ENCODE peak calls at places on chromosomes 2 and 18, in seven cellular contexts. D is Caco-2; L is naive thymus-derived CD4-positive, alpha-beta T cell; B is aorta; K is mesenchymal stem cell; R is fibroblast of lung; C is mucosa of descending colon. S is an unnamed sample. For H3K4me1, the result is how much of the 10 kb centered on the place peaks cover.

GRCh38 chr2:202885190-202885589 is 13.6 kb upstream of the ICA1L start:
- DNase-seq in D (no peak), L (no peak), B (no peak), K (no peak), R (no peak), C (no peak), S (no peak)

GRCh38 chr2:127355407-127356008 is 32.3 kb downstream of the MAP3K2 start:
- DNase-seq in D (no peak), L (peak), B (no peak), K (peak), R (peak), C (no peak), S (no peak)

GRCh38 chr18:74316257-74317180 is 880 bp downstream of the C18orf63 start:
- DNase-seq in D (peak), L (no peak), B (no peak), K (peak), R (peak), C (no peak), S (no peak)

GRCh38 chr2:166468124-166469024 is 25.7 kb downstream of the SCN7A start:
- DNase-seq in D (no peak), L (no peak), B (no peak), K (peak), R (peak), C (no peak), S (no peak)

GRCh38 chr2:71832388-71832787 is 315.3 kb downstream of the CYP26B1 start:
- DNase-seq in D (no peak), L (no peak), B (no peak), K (no peak), R (no peak), C (no peak), S (no peak)

GRCh38 chr18:10318686-10318960 is 135.8 kb upstream of the APCDD1 start:
- DNase-seq in D (no peak), L (no peak), B (no peak), K (no peak), R (peak), C (no peak), S (no peak)

GRCh38 chr2:4214444-4215295 is 511.3 kb downstream of the DCDC2C start:
- DNase-seq in D (no peak), L (no peak), B (no peak), K (no peak), R (no peak), C (no peak), S (no peak)

GRCh38 chr2:12543452-12544220 is 173.1 kb upstream of the TRIB2 start:
- DNase-seq in D (no peak), L (no peak), B (no peak), K (peak), R (peak), C (no peak), S (no peak)

GRCh38 chr2:63064661-63065060 is 14.0 kb downstream of the OTX1 start:
- DNase-seq in D (no peak), L (no peak), B (no peak), K (no peak), R (no peak), C (no peak), S (no peak)

GRCh38 chr18:76134631-76135030 is 360.4 kb downstream of the ZNF516 start:
- DNase-seq in D (no peak), L (no peak), B (no peak), K (no peak), R (no peak), C (no peak), S (no peak)

GRCh38 chr18:21272016-21272582 is 30.1 kb downstream of the GREB1L start:
- DNase-seq in D (no peak), L (no peak), B (no peak), K (no peak), R (no peak), C (no peak), S (no peak)

GRCh38 chr2:146844226-146844990 is 1000.4 kb upstream of the ACVR2A start:
- DNase-seq in D (no peak), L (no peak), B (no peak), K (no peak), R (peak), C (no peak), S (no peak)

GRCh38 chr2:239166201-239166834 is 234.5 kb downstream of the HDAC4 start:
- DNase-seq in D (no peak), L (no peak), B (peak), K (peak), R (no peak), C (peak), S (no peak)

GRCh38 chr2:44802409-44803099 is 138.9 kb upstream of the SIX3 start:
- DNase-seq in D (peak), L (no peak), B (no peak), K (no peak), R (no peak), C (no peak), S (no peak)

GRCh38 chr2:158797963-158798700 is 3.0 kb downstream of the DAPL1 start:
- DNase-seq in D (no peak), L (no peak), B (no peak), K (no peak), R (no peak), C (no peak), S (no peak)

GRCh38 chr2:68252407-68253210 is at the start of gene PPP3R1:
- DNase-seq in D (peak), L (peak), B (peak), K (peak), R (peak), C (peak), S (peak)

GRCh38 chr2:60811491-60812370 is 55.7 kb downstream of the PAPOLG start:
- DNase-seq in D (no peak), L (no peak), B (peak), K (no peak), R (no peak), C (no peak), S (no peak)

GRCh38 chr2:950627-950992 is at the start of gene SNTG2:
- DNase-seq in D (no peak), L (peak), B (peak), K (no peak), R (no peak), C (peak), S (peak)

GRCh38 chr2:233974530-233975071 is 57.4 kb downstream of the TRPM8 start:
- DNase-seq in D (peak), L (no peak), B (no peak), K (peak), R (peak), C (no peak), S (no peak)

GRCh38 chr18:49843778-49844625 is 30.7 kb upstream of the ACAA2 start:
- DNase-seq in D (no peak), L (no peak), B (peak), K (no peak), R (no peak), C (no peak), S (no peak)

GRCh38 chr18:28041366-28041765 is 135.6 kb downstream of the CDH2 start:
- DNase-seq in D (no peak), L (no peak), B (no peak), K (peak), R (peak), C (no peak), S (no peak)

GRCh38 chr2:204134421-204134820 is 197.9 kb downstream of the ICOS start:
- DNase-seq in D (no peak), L (no peak), B (no peak), K (no peak), R (no peak), C (no peak), S (no peak)

GRCh38 chr2:188369365-188369764 is 77.7 kb downstream of the GULP1 start:
- DNase-seq in D (peak), L (peak), B (no peak), K (peak), R (peak), C (no peak), S (no peak)

GRCh38 chr2:9556121-9556869 is 665 bp upstream of the ADAM17 start:
- DNase-seq in D (no peak), L (peak), B (no peak), K (peak), R (peak), C (no peak), S (no peak)

GRCh38 chr2:159168707-159169106 is 117.8 kb downstream of the WDSUB1 start:
- DNase-seq in D (no peak), L (no peak), B (no peak), K (peak), R (peak), C (no peak), S (no peak)

GRCh38 chr2:233173115-233173514 is 78.4 kb upstream of the ATG16L1 start:
- DNase-seq in D (no peak), L (no peak), B (no peak), K (no peak), R (no peak), C (no peak), S (no peak)

GRCh38 chr2:185628985-185629384 is 109.6 kb upstream of the FSIP2 start:
- DNase-seq in D (peak), L (no peak), B (no peak), K (no peak), R (no peak), C (peak), S (no peak)

GRCh38 chr2:235049069-235049468 is 97.3 kb downstream of the SH3BP4 start:
- DNase-seq in D (no peak), L (no peak), B (peak), K (no peak), R (no peak), C (no peak), S (no peak)

GRCh38 chr2:54239427-54239826 is 16.6 kb downstream of the TSPYL6 start:
- DNase-seq in D (no peak), L (no peak), B (no peak), K (peak), R (peak), C (no peak), S (no peak)

GRCh38 chr18:6677086-6677485 is 52.4 kb upstream of the ARHGAP28 start:
- DNase-seq in D (no peak), L (no peak), B (no peak), K (no peak), R (no peak), C (no peak), S (no peak)

GRCh38 chr2:170524828-170525565 is 190.1 kb upstream of the SP5 start:
- DNase-seq in D (no peak), L (no peak), B (no peak), K (peak), R (no peak), C (no peak), S (no peak)

GRCh38 chr2:106638043-106638442 is 150.9 kb downstream of the CD8B2 start:
- DNase-seq in D (no peak), L (no peak), B (no peak), K (peak), R (peak), C (no peak), S (no peak)

GRCh38 chr2:74583504-74583903 is 29.0 kb downstream of the DOK1 start:
- DNase-seq in D (no peak), L (no peak), B (no peak), K (peak), R (peak), C (no peak), S (no peak)

GRCh38 chr2:198309673-198310280 is 505.4 kb downstream of the PLCL1 start:
- DNase-seq in D (no peak), L (peak), B (no peak), K (peak), R (peak), C (peak), S (peak)

GRCh38 chr2:9650119-9650821 is 19.5 kb upstream of the YWHAQ start:
- DNase-seq in D (no peak), L (no peak), B (peak), K (no peak), R (no peak), C (no peak), S (no peak)

GRCh38 chr18:61950371-61950770 is 57.6 kb upstream of the RNF152 start:
- DNase-seq in D (no peak), L (no peak), B (no peak), K (no peak), R (no peak), C (no peak), S (no peak)
- H3K4me1 ChIP-seq in D (under half), L (under half), B (under half), K (under half), R (under half), C (under half), S (under half)

GRCh38 chr2:199588054-199588453 is 130.3 kb upstream of the SATB2 start:
- DNase-seq in D (no peak), L (no peak), B (no peak), K (no peak), R (no peak), C (no peak), S (no peak)
- H3K4me1 ChIP-seq in D (under half), L (under half), B (under half), K (under half), R (under half), C (under half), S (under half)

GRCh38 chr2:207617011-207617671 is 8.1 kb downstream of the METTL21A start:
- DNase-seq in D (no peak), L (no peak), B (no peak), K (peak), R (peak), C (no peak), S (no peak)

GRCh38 chr2:207624170-207625013 is 802 bp downstream of the METTL21A start:
- DNase-seq in D (peak), L (peak), B (peak), K (peak), R (peak), C (peak), S (peak)

GRCh38 chr2:207619764-207620203 is 5.4 kb downstream of the METTL21A start:
- DNase-seq in D (no peak), L (peak), B (no peak), K (peak), R (peak), C (no peak), S (no peak)

GRCh38 chr2:207625014-207625755 is at the start of gene METTL21A:
- DNase-seq in D (peak), L (peak), B (peak), K (peak), R (peak), C (peak), S (peak)

GRCh38 chr2:207621640-207622039 is 3.6 kb downstream of the METTL21A start:
- DNase-seq in D (no peak), L (no peak), B (no peak), K (no peak), R (no peak), C (no peak), S (no peak)
- H3K4me1 ChIP-seq in D (under half), L (under half), B (under half), K (under half), R (under half), C (under half), S (under half)

GRCh38 chr2:25294573-25295462 is 46.9 kb downstream of the DNMT3A start:
- DNase-seq in D (no peak), L (peak), B (peak), K (peak), R (peak), C (peak), S (peak)
- H3K4me1 ChIP-seq in D (under half), L (half or more), B (under half), K (under half), R (under half), C (under half), S (under half)

DNA sequence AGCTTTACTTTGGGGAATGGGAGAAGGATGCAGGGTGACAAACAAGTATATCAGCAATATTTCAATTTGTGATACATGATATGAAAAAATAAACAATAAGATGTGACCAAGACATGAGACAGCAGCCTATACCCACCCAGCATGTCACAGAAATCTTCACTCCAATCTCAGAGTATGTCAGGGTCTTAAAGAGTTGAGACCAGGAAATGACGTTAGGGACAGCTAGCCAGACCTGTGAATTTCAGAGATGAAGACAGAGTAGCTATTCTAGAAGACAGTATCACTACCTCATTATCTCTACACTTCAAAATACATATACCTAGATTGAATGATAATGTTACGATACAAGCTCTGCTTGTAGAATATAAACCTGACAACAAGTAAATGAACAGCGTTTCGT is 282.8 kb downstream of the ZEB2 start:
- DNase-seq in D (no peak), L (no peak), B (no peak), K (no peak), R (no peak), C (no peak), S (no peak)
- H3K4me1 ChIP-seq in D (under half), L (under half), B (under half), K (under half), R (under half), C (under half), S (under half)

GRCh38 chr2:28766070-28766469 is 14.4 kb downstream of the PPP1CB start:
- DNase-seq in D (no peak), L (no peak), B (no peak), K (no peak), R (no peak), C (no peak), S (no peak)
- H3K4me1 ChIP-seq in D (under half), L (half or more), B (under half), K (under half), R (under half), C (under half), S (under half)

DNA sequence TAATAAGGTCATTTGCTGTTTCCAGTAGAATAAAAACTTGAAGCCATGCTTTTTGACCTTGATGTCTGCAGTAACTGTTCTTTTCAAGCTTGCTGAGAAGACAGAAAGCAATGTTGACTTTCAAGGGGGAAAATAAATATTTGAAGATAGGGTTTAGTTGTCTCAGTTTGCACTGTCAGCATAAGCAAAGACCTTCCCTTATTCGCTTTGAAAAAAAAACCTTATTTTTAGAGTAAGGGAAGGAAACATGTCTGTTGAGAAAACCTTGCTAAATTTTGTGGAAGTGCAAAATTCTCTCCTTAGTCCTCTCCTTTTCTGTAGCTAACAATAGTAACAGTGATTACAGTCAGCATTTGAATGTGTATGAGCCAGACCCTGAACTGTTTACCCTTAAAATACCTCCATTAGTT is 43.1 kb downstream of the MAP4K4 start:
- DNase-seq in D (no peak), L (no peak), B (no peak), K (peak), R (no peak), C (no peak), S (no peak)
- H3K4me1 ChIP-seq in D (half or more), L (half or more), B (under half), K (under half), R (under half), C (under half), S (under half)